ENCODE peak calls at places on chromosomes 3 and 15, in six cellular contexts. E, O, H, N, V and U are unnamed samples.

GRCh38 chr15:67175643-67176071 is 78.8 kb downstream of the AAGAB start:
- DNase-seq in E (no peak), O (peak), N (no peak), V (no peak), H (no peak), U (peak)

GRCh38 chr3:142808103-142808917 is 80.6 kb downstream of the PCOLCE2 start:
- DNase-seq in O (peak), E (no peak), V (no peak), H (no peak), N (no peak), U (no peak)

GRCh38 chr3:5423076-5423475 is 235.6 kb downstream of the EDEM1 start:
- DNase-seq in V (no peak), H (no peak), E (no peak), O (no peak), N (no peak), U (no peak)

GRCh38 chr3:79032686-79033318 is 735.0 kb downstream of the ROBO1 start:
- DNase-seq in N (no peak), O (no peak), V (no peak), H (peak), E (peak), U (no peak)

GRCh38 chr3:168272343-168272984 is 176.7 kb upstream of the GOLIM4 start:
- DNase-seq in E (no peak), H (no peak), V (no peak), N (no peak), O (no peak), U (no peak)

GRCh38 chr15:25469377-25469776 is 30.6 kb upstream of the UBE3A start:
- DNase-seq in N (no peak), O (no peak), E (no peak), H (no peak), V (no peak), U (no peak)

GRCh38 chr3:79598594-79598993 is 169.2 kb downstream of the ROBO1 start:
- DNase-seq in N (no peak), E (peak), V (no peak), H (no peak), O (no peak), U (no peak)

GRCh38 chr3:128950223-128950938 is 43.5 kb downstream of the CFAP92 start:
- DNase-seq in H (peak), N (no peak), E (no peak), O (no peak), V (no peak), U (no peak)

GRCh38 chr15:39880718-39881387 is 39.2 kb downstream of the GPR176 start:
- DNase-seq in V (no peak), N (no peak), E (no peak), H (no peak), O (no peak), U (no peak)

GRCh38 chr3:177490626-177491025 is 293.3 kb upstream of the TBL1XR1 start:
- DNase-seq in N (no peak), V (no peak), E (no peak), H (no peak), O (no peak), U (no peak)

GRCh38 chr3:3603351-3603750 is 195.9 kb upstream of the LRRN1 start:
- DNase-seq in O (no peak), E (no peak), N (no peak), H (no peak), V (no peak), U (no peak)

GRCh38 chr3:45067941-45068340 is 41.8 kb downstream of the CLEC3B start:
- DNase-seq in H (no peak), N (no peak), V (no peak), O (no peak), E (no peak), U (no peak)

GRCh38 chr3:196988241-196989029 is 19.8 kb upstream of the PIGZ start:
- DNase-seq in E (no peak), H (peak), O (no peak), N (no peak), V (no peak), U (no peak)

GRCh38 chr3:52090131-52090548 is 33.8 kb upstream of the DUSP7 start:
- DNase-seq in E (no peak), O (no peak), N (no peak), H (no peak), V (no peak), U (no peak)

GRCh38 chr3:56799251-56799882 is 2.4 kb downstream of the ARHGEF3 start:
- DNase-seq in E (peak), N (no peak), H (peak), V (no peak), O (no peak), U (peak)

GRCh38 chr15:23483821-23484299 is 36.8 kb upstream of the GOLGA6L2 start:
- DNase-seq in V (no peak), H (no peak), N (no peak), E (no peak), O (no peak), U (no peak)

GRCh38 chr15:55858661-55859060 is 115.7 kb upstream of the PRTG start:
- DNase-seq in E (no peak), O (no peak), N (no peak), H (no peak), V (no peak), U (no peak)

GRCh38 chr15:98865397-98866339 is 141.9 kb downstream of the PGPEP1L start:
- DNase-seq in N (peak), V (peak), O (peak), E (no peak), H (no peak), U (no peak)

GRCh38 chr3:46903341-46904302 is 26.1 kb downstream of the PTH1R start:
- DNase-seq in E (no peak), H (no peak), V (no peak), N (no peak), O (no peak), U (no peak)

GRCh38 chr3:8472549-8472948 is 29.1 kb upstream of the LMCD1 start:
- DNase-seq in H (no peak), V (no peak), E (no peak), O (no peak), N (no peak), U (no peak)

GRCh38 chr15:89486726-89487050 is 9.7 kb downstream of the RHCG start:
- DNase-seq in V (no peak), O (peak), N (no peak), H (no peak), E (no peak), U (no peak)

GRCh38 chr3:72044231-72044935 is 259.4 kb upstream of the PROK2 start:
- DNase-seq in V (no peak), O (no peak), H (no peak), E (no peak), N (no peak), U (no peak)

GRCh38 chr15:34055868-34056595 is 17.0 kb upstream of the AVEN start:
- DNase-seq in N (no peak), E (no peak), O (no peak), H (no peak), V (no peak), U (no peak)

GRCh38 chr3:57157666-57158065 is 7.5 kb downstream of the IL17RD start:
- DNase-seq in N (no peak), V (no peak), O (no peak), H (no peak), E (no peak), U (no peak)

GRCh38 chr3:154132777-154133375 is 11.7 kb downstream of the ARHGEF26 start:
- DNase-seq in V (no peak), N (no peak), E (peak), H (peak), O (no peak), U (no peak)

GRCh38 chr3:42709621-42710020 is 7.0 kb upstream of the HHATL start:
- DNase-seq in V (no peak), N (no peak), E (no peak), O (no peak), H (no peak), U (no peak)

GRCh38 chr15:24054547-24055245 is 367.6 kb upstream of the NDN start:
- DNase-seq in E (no peak), V (no peak), N (no peak), H (no peak), O (no peak), U (no peak)

GRCh38 chr15:78432664-78433063 is 5.4 kb upstream of the IREB2 start:
- DNase-seq in O (no peak), E (no peak), V (no peak), H (no peak), N (no peak), U (no peak)

GRCh38 chr15:40787991-40788390 is 18.2 kb downstream of the C15orf62 start:
- DNase-seq in O (no peak), E (no peak), V (no peak), N (no peak), H (peak), U (no peak)

GRCh38 chr3:99342374-99342773 is 296.0 kb upstream of the COL8A1 start:
- DNase-seq in O (no peak), N (no peak), H (no peak), V (no peak), E (no peak), U (no peak)

GRCh38 chr3:24494616-24495333 is at the start of gene THRB:
- DNase-seq in H (peak), N (no peak), E (no peak), O (no peak), V (no peak), U (no peak)

GRCh38 chr3:57960174-57960505 is 48.1 kb upstream of the FLNB start:
- DNase-seq in N (no peak), H (no peak), O (no peak), E (no peak), V (no peak), U (no peak)

GRCh38 chr3:60322334-60322856 is 928.9 kb downstream of the FHIT start:
- DNase-seq in V (no peak), E (no peak), H (peak), N (no peak), O (no peak), U (no peak)

GRCh38 chr3:178182337-178182761 is 353.9 kb upstream of the KCNMB2 start:
- DNase-seq in N (no peak), H (peak), V (no peak), O (no peak), E (no peak), U (no peak)

GRCh38 chr15:70091649-70092461 is 5.9 kb downstream of the TLE3 start:
- DNase-seq in O (peak), H (peak), V (no peak), E (peak), N (no peak), U (no peak)